ENCODE peak calls at places on chromosomes 1 and 21, in eight cellular contexts. One of them, this sample, is unnamed.

GRCh38 chr1:28565040-28565439 is 12.2 kb downstream of the TRNAU1AP start:
- DNase-seq in activated gamma-delta T cell treated with anti-CD3 and anti-CD28 coated beads, Interleukin-2, amount 50 U/mL, for 16 hours: no peak
- DNase-seq in activated T-helper 1 cell treated with anti-CD3 and anti-CD28 coated beads, Interleukin-12 subunit alpha, Interleukin-12 subunit beta, Interleukin-2, Interleukin-4 antibody, amounts not matched to agents 30 ng/mL and 10 ng/mL and 1 ng/mL, durations not matched to agents 14 hours and 24 hours and 36 hours: no peak
- DNase-seq in A549: no peak
- DNase-seq in effector memory CD8-positive, alpha-beta T cell: no peak
- DNase-seq in activated CD4-positive, alpha-beta T cell treated with anti-CD3 and anti-CD28 coated beads, Interleukin-2, amount 50 U/mL, for 4 hours: no peak
- DNase-seq in posterior cingulate gyrus: peak; percentile 1
- DNase-seq in GM20000: no peak
- DNase-seq in this sample: no peak

GRCh38 chr1:175129997-175130648 is 62.5 kb downstream of the KIAA0040 start:
- DNase-seq in GM20000: no peak
- DNase-seq in A549: no peak
- DNase-seq in effector memory CD8-positive, alpha-beta T cell: no peak
- DNase-seq in activated gamma-delta T cell treated with anti-CD3 and anti-CD28 coated beads, Interleukin-2, amount 50 U/mL, for 16 hours: no peak
- DNase-seq in activated T-helper 1 cell treated with anti-CD3 and anti-CD28 coated beads, Interleukin-12 subunit alpha, Interleukin-12 subunit beta, Interleukin-2, Interleukin-4 antibody, amounts not matched to agents 30 ng/mL and 10 ng/mL and 1 ng/mL, durations not matched to agents 14 hours and 24 hours and 36 hours: no peak
- DNase-seq in posterior cingulate gyrus: no peak
- DNase-seq in activated CD4-positive, alpha-beta T cell treated with anti-CD3 and anti-CD28 coated beads, Interleukin-2, amount 50 U/mL, for 4 hours: no peak
- DNase-seq in this sample: no peak

GRCh38 chr21:36994501-36995189 is 11.9 kb upstream of the RIPPLY3 start:
- DNase-seq in activated CD4-positive, alpha-beta T cell treated with anti-CD3 and anti-CD28 coated beads, Interleukin-2, amount 50 U/mL, for 4 hours: no peak
- DNase-seq in GM20000: no peak
- DNase-seq in effector memory CD8-positive, alpha-beta T cell: no peak
- DNase-seq in activated T-helper 1 cell treated with anti-CD3 and anti-CD28 coated beads, Interleukin-12 subunit alpha, Interleukin-12 subunit beta, Interleukin-2, Interleukin-4 antibody, amounts not matched to agents 30 ng/mL and 10 ng/mL and 1 ng/mL, durations not matched to agents 14 hours and 24 hours and 36 hours: no peak
- DNase-seq in activated gamma-delta T cell treated with anti-CD3 and anti-CD28 coated beads, Interleukin-2, amount 50 U/mL, for 16 hours: no peak
- DNase-seq in posterior cingulate gyrus: no peak
- DNase-seq in A549: no peak
- DNase-seq in this sample: no peak

GRCh38 chr1:39722495-39722894 is 16.2 kb upstream of the PPIE start:
- DNase-seq in A549: no peak
- DNase-seq in activated CD4-positive, alpha-beta T cell treated with anti-CD3 and anti-CD28 coated beads, Interleukin-2, amount 50 U/mL, for 4 hours: no peak
- DNase-seq in activated gamma-delta T cell treated with anti-CD3 and anti-CD28 coated beads, Interleukin-2, amount 50 U/mL, for 16 hours: no peak
- DNase-seq in GM20000: no peak
- DNase-seq in effector memory CD8-positive, alpha-beta T cell: no peak
- DNase-seq in posterior cingulate gyrus: no peak
- DNase-seq in activated T-helper 1 cell treated with anti-CD3 and anti-CD28 coated beads, Interleukin-12 subunit alpha, Interleukin-12 subunit beta, Interleukin-2, Interleukin-4 antibody, amounts not matched to agents 30 ng/mL and 10 ng/mL and 1 ng/mL, durations not matched to agents 14 hours and 24 hours and 36 hours: no peak
- DNase-seq in this sample: no peak

GRCh38 chr1:12180315-12180714 is 13.5 kb downstream of the TNFRSF1B start:
- DNase-seq in effector memory CD8-positive, alpha-beta T cell: no peak
- DNase-seq in activated gamma-delta T cell treated with anti-CD3 and anti-CD28 coated beads, Interleukin-2, amount 50 U/mL, for 16 hours: no peak
- DNase-seq in A549: no peak
- DNase-seq in activated T-helper 1 cell treated with anti-CD3 and anti-CD28 coated beads, Interleukin-12 subunit alpha, Interleukin-12 subunit beta, Interleukin-2, Interleukin-4 antibody, amounts not matched to agents 30 ng/mL and 10 ng/mL and 1 ng/mL, durations not matched to agents 14 hours and 24 hours and 36 hours: no peak
- DNase-seq in GM20000: no peak
- DNase-seq in activated CD4-positive, alpha-beta T cell treated with anti-CD3 and anti-CD28 coated beads, Interleukin-2, amount 50 U/mL, for 4 hours: no peak
- DNase-seq in posterior cingulate gyrus: peak; percentile 77
- DNase-seq in this sample: peak; percentile 69

GRCh38 chr1:54806931-54807611 is 5.9 kb upstream of the TTC22 start:
- DNase-seq in activated gamma-delta T cell treated with anti-CD3 and anti-CD28 coated beads, Interleukin-2, amount 50 U/mL, for 16 hours: peak; percentile 21
- DNase-seq in effector memory CD8-positive, alpha-beta T cell: peak; percentile 44
- DNase-seq in GM20000: no peak
- DNase-seq in activated CD4-positive, alpha-beta T cell treated with anti-CD3 and anti-CD28 coated beads, Interleukin-2, amount 50 U/mL, for 4 hours: no peak
- DNase-seq in activated T-helper 1 cell treated with anti-CD3 and anti-CD28 coated beads, Interleukin-12 subunit alpha, Interleukin-12 subunit beta, Interleukin-2, Interleukin-4 antibody, amounts not matched to agents 30 ng/mL and 10 ng/mL and 1 ng/mL, durations not matched to agents 14 hours and 24 hours and 36 hours: peak; percentile 24
- DNase-seq in posterior cingulate gyrus: no peak
- DNase-seq in A549: no peak
- DNase-seq in this sample: no peak

GRCh38 chr1:116663821-116664220 is 3.7 kb downstream of the IGSF3 start:
- DNase-seq in activated CD4-positive, alpha-beta T cell treated with anti-CD3 and anti-CD28 coated beads, Interleukin-2, amount 50 U/mL, for 4 hours: no peak
- DNase-seq in A549: no peak
- DNase-seq in GM20000: no peak
- DNase-seq in activated T-helper 1 cell treated with anti-CD3 and anti-CD28 coated beads, Interleukin-12 subunit alpha, Interleukin-12 subunit beta, Interleukin-2, Interleukin-4 antibody, amounts not matched to agents 30 ng/mL and 10 ng/mL and 1 ng/mL, durations not matched to agents 14 hours and 24 hours and 36 hours: no peak
- DNase-seq in activated gamma-delta T cell treated with anti-CD3 and anti-CD28 coated beads, Interleukin-2, amount 50 U/mL, for 16 hours: no peak
- DNase-seq in posterior cingulate gyrus: no peak
- DNase-seq in effector memory CD8-positive, alpha-beta T cell: no peak
- DNase-seq in this sample: no peak

GRCh38 chr1:10962483-10962882 is 50.0 kb upstream of the TARDBP start:
- DNase-seq in posterior cingulate gyrus: no peak
- DNase-seq in A549: no peak
- DNase-seq in activated gamma-delta T cell treated with anti-CD3 and anti-CD28 coated beads, Interleukin-2, amount 50 U/mL, for 16 hours: no peak
- DNase-seq in effector memory CD8-positive, alpha-beta T cell: no peak
- DNase-seq in activated T-helper 1 cell treated with anti-CD3 and anti-CD28 coated beads, Interleukin-12 subunit alpha, Interleukin-12 subunit beta, Interleukin-2, Interleukin-4 antibody, amounts not matched to agents 30 ng/mL and 10 ng/mL and 1 ng/mL, durations not matched to agents 14 hours and 24 hours and 36 hours: no peak
- DNase-seq in GM20000: no peak
- DNase-seq in activated CD4-positive, alpha-beta T cell treated with anti-CD3 and anti-CD28 coated beads, Interleukin-2, amount 50 U/mL, for 4 hours: no peak
- DNase-seq in this sample: peak; percentile 33

GRCh38 chr1:201719812-201720521 is 109.0 kb upstream of the IPO9 start:
- DNase-seq in GM20000: no peak
- DNase-seq in effector memory CD8-positive, alpha-beta T cell: no peak
- DNase-seq in activated CD4-positive, alpha-beta T cell treated with anti-CD3 and anti-CD28 coated beads, Interleukin-2, amount 50 U/mL, for 4 hours: no peak
- DNase-seq in activated gamma-delta T cell treated with anti-CD3 and anti-CD28 coated beads, Interleukin-2, amount 50 U/mL, for 16 hours: no peak
- DNase-seq in A549: no peak
- DNase-seq in posterior cingulate gyrus: peak; percentile 94
- DNase-seq in activated T-helper 1 cell treated with anti-CD3 and anti-CD28 coated beads, Interleukin-12 subunit alpha, Interleukin-12 subunit beta, Interleukin-2, Interleukin-4 antibody, amounts not matched to agents 30 ng/mL and 10 ng/mL and 1 ng/mL, durations not matched to agents 14 hours and 24 hours and 36 hours: no peak
- DNase-seq in this sample: peak; percentile 79

GRCh38 chr1:3296858-3297257 is 157.6 kb upstream of the ARHGEF16 start:
- DNase-seq in activated T-helper 1 cell treated with anti-CD3 and anti-CD28 coated beads, Interleukin-12 subunit alpha, Interleukin-12 subunit beta, Interleukin-2, Interleukin-4 antibody, amounts not matched to agents 30 ng/mL and 10 ng/mL and 1 ng/mL, durations not matched to agents 14 hours and 24 hours and 36 hours: no peak
- DNase-seq in posterior cingulate gyrus: no peak
- DNase-seq in GM20000: no peak
- DNase-seq in activated CD4-positive, alpha-beta T cell treated with anti-CD3 and anti-CD28 coated beads, Interleukin-2, amount 50 U/mL, for 4 hours: no peak
- DNase-seq in A549: no peak
- DNase-seq in effector memory CD8-positive, alpha-beta T cell: no peak
- DNase-seq in activated gamma-delta T cell treated with anti-CD3 and anti-CD28 coated beads, Interleukin-2, amount 50 U/mL, for 16 hours: no peak
- DNase-seq in this sample: no peak

GRCh38 chr1:86429830-86430229 is 5.9 kb downstream of the CLCA2 start:
- DNase-seq in effector memory CD8-positive, alpha-beta T cell: no peak
- DNase-seq in A549: no peak
- DNase-seq in activated T-helper 1 cell treated with anti-CD3 and anti-CD28 coated beads, Interleukin-12 subunit alpha, Interleukin-12 subunit beta, Interleukin-2, Interleukin-4 antibody, amounts not matched to agents 30 ng/mL and 10 ng/mL and 1 ng/mL, durations not matched to agents 14 hours and 24 hours and 36 hours: no peak
- DNase-seq in activated gamma-delta T cell treated with anti-CD3 and anti-CD28 coated beads, Interleukin-2, amount 50 U/mL, for 16 hours: no peak
- DNase-seq in posterior cingulate gyrus: no peak
- DNase-seq in GM20000: no peak
- DNase-seq in activated CD4-positive, alpha-beta T cell treated with anti-CD3 and anti-CD28 coated beads, Interleukin-2, amount 50 U/mL, for 4 hours: no peak
- DNase-seq in this sample: no peak

This sample was measured in left ventricle myocardium inferior.